ENCODE peak calls at places on chromosome 20, in five cellular contexts. B is PC-9, C is PC-3, M is neural progenitor cell, X is MM.1S. T is an unnamed sample. For H3F3A, the result is how much of the 10 kb centered on the place peaks cover.

GRCh38 chr20:17958326-17959256 is 10.0 kb downstream of the SNX5 start:
- DNase-seq in B (no peak), C (peak), M (no peak), X (no peak), T (peak)

GRCh38 chr20:24612799-24613775 is 143.7 kb downstream of the SYNDIG1 start:
- DNase-seq in B (no peak), C (no peak), M (no peak), X (no peak), T (no peak)

GRCh38 chr20:48819813-48820648 is 7.8 kb downstream of the PREX1 start:
- DNase-seq in B (no peak), C (no peak), M (no peak), X (no peak), T (no peak)

GRCh38 chr20:25061103-25061799 is 3.3 kb upstream of the ACSS1 start:
- DNase-seq in B (no peak), C (no peak), M (no peak), X (no peak), T (no peak)

GRCh38 chr20:10316582-10316981 is 98.0 kb downstream of the SNAP25 start:
- DNase-seq in B (no peak), C (peak), M (no peak), X (peak), T (no peak)

GRCh38 chr20:57432874-57433491 is 41.8 kb downstream of the RBM38 start:
- DNase-seq in B (peak), C (peak), M (no peak), X (peak), T (peak)

GRCh38 chr20:1737134-1737533 is 79.6 kb upstream of the SIRPG start:
- DNase-seq in B (no peak), C (no peak), M (no peak), X (no peak), T (no peak)

GRCh38 chr20:23622839-23623343 is 14.9 kb downstream of the CST3 start:
- DNase-seq in B (peak), C (peak), M (no peak), X (no peak), T (peak)

GRCh38 chr20:11204926-11205768 is 531.3 kb upstream of the JAG1 start:
- DNase-seq in B (peak), C (peak), M (peak), X (peak), T (peak)

GRCh38 chr20:39885975-39886649 is 802.9 kb downstream of the MAFB start:
- DNase-seq in B (peak), C (peak), M (peak), X (peak), T (peak)

GRCh38 chr20:4441871-4442270 is 279.8 kb upstream of the PRND start:
- DNase-seq in B (no peak), C (no peak), M (no peak), X (no peak), T (no peak)

GRCh38 chr20:3749689-3750639 is 17.5 kb downstream of the HSPA12B start:
- DNase-seq in B (peak), C (no peak), M (peak), X (no peak), T (no peak)

GRCh38 chr20:51985013-51985415 is 182.7 kb upstream of the SALL4 start:
- DNase-seq in B (peak), C (peak), M (no peak), X (no peak), T (peak)

GRCh38 chr20:23289724-23290395 is 60.7 kb upstream of the NXT1 start:
- DNase-seq in B (no peak), C (no peak), M (no peak), X (no peak), T (no peak)

GRCh38 chr20:54221383-54221782 is 13.5 kb downstream of the PFDN4 start:
- DNase-seq in B (no peak), C (no peak), M (no peak), X (peak), T (no peak)

GRCh38 chr20:3687655-3688054 is 5.8 kb upstream of the ADAM33 start:
- DNase-seq in B (no peak), C (peak), M (peak), X (no peak), T (peak)

GRCh38 chr20:11041396-11041795 is 367.6 kb upstream of the JAG1 start:
- DNase-seq in B (no peak), C (peak), M (no peak), X (no peak), T (peak)

GRCh38 chr20:905396-905961 is 10.7 kb downstream of the ANGPT4 start:
- DNase-seq in B (no peak), C (no peak), M (no peak), X (no peak), T (no peak)

GRCh38 chr20:35743693-35744491 is 1.8 kb upstream of the RBM39 start:
- DNase-seq in B (no peak), C (no peak), M (no peak), X (peak), T (no peak)

GRCh38 chr20:3390759-3391500 is 16.5 kb downstream of the DNAAF9 start:
- DNase-seq in B (no peak), C (no peak), M (no peak), X (no peak), T (no peak)

GRCh38 chr20:6599876-6600275 is 167.6 kb upstream of the BMP2 start:
- DNase-seq in B (no peak), C (peak), M (no peak), X (no peak), T (peak)

GRCh38 chr20:24696396-24696795 is 227.0 kb downstream of the SYNDIG1 start:
- DNase-seq in B (no peak), C (no peak), M (no peak), X (no peak), T (no peak)

GRCh38 chr20:24840121-24840713 is 108.9 kb upstream of the CST7 start:
- DNase-seq in B (no peak), C (no peak), M (no peak), X (no peak), T (peak)

GRCh38 chr20:1456300-1456699 is 10.3 kb downstream of the NSFL1C start:
- DNase-seq in B (no peak), C (no peak), M (no peak), X (no peak), T (peak)

GRCh38 chr20:10347066-10347465 is 87.0 kb downstream of the MKKS start:
- DNase-seq in B (no peak), C (no peak), M (no peak), X (no peak), T (no peak)

GRCh38 chr20:62768234-62768814 is 27.9 kb upstream of the MRGBP start:
- DNase-seq in B (no peak), C (no peak), M (peak), X (no peak), T (no peak)

GRCh38 chr20:2135018-2135417 is 33.4 kb downstream of the STK35 start:
- DNase-seq in B (no peak), C (no peak), M (no peak), X (no peak), T (peak)

GRCh38 chr20:11452326-11452725 is 465.4 kb upstream of the BTBD3 start:
- DNase-seq in B (no peak), C (peak), M (no peak), X (no peak), T (peak)

GRCh38 chr20:5220334-5221077 is 93.7 kb downstream of the CDS2 start:
- DNase-seq in B (no peak), C (no peak), M (no peak), X (no peak), T (no peak)

GRCh38 chr20:56829788-56830385 is 200.8 kb downstream of the TFAP2C start:
- DNase-seq in B (no peak), C (peak), M (no peak), X (no peak), T (no peak)

DNA sequence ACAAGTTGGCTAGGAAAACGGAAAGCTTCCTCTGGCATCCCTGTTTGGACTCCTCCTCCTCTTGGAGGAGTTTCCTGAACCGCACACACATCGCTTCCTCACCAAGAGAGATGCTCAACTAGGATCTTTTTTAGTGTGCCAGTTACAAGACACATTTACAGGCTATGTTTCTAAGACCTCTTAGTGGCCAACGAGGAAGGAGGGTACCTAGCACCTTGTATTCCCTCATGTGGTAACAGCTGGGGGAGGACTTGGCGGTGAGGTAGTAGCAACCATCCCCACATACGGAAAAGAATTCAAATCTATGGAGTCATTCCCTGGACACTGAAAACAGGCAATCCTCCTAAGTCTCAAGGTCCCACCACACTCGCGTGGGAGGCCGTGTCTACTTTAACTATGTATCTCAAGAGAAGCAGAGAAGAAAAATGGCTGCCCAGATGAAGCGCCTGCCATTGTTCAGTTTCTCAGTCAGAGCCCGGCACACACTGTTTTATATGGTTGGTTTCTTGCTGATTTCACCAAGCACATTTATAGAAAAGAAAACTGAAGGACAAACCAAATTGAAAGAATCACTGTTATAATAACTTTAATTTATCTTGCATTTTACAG is 23.1 kb downstream of the EIF2S2 start:
- DNase-seq in B (no peak), C (no peak), M (no peak), X (no peak), T (no peak)
- H3F3A ChIP-seq in B (half or more), C (under half), M (under half), X (half or more), T (half or more)

DNA sequence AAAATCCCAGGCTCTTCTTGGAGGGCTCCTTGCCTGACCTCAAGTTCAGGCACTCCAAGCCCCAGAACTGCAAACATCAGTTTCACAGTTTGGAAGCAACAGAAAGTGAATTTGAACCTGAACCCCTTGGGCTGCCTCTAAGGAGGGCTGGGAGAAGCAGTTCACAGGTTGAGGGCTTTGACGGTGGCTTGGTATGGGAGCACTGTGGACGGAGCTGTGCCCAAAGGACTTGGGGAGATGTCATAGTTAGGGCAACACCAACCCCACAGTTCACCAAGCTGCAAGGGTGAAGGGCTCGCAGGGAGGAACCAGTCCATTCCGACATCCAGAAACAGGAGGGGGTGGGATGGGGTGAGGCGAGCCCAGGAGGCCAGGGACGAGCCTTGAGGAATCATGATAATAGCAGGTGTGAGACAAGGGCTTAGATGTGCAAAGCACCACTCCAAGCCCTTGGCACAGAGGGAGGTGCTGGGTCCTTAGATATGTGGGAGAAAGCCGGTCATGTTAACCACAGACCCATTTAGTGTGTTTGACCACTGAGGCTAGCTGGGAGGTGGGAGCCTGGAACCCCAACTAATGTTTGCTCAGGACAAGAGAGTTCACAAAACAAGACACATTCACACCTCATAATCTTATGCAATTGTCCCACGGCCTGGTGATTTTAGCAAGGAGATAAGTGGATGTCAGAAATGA is 4.3 kb downstream of the CEBPB start:
- DNase-seq in B (no peak), C (no peak), M (no peak), X (no peak), T (no peak)
- H3K27ac ChIP-seq in B (peak), C (no peak), M (no peak), X (no peak), T (peak)

GRCh38 chr20:58853976-58854637 is 1.6 kb downstream of the GNAS start:
- DNase-seq in B (no peak), C (no peak), M (peak), X (no peak), T (no peak)
- TF ChIP-seq EZH2 in B (no peak), C (no peak), M (peak), X (no peak), T (no peak)

DNA sequence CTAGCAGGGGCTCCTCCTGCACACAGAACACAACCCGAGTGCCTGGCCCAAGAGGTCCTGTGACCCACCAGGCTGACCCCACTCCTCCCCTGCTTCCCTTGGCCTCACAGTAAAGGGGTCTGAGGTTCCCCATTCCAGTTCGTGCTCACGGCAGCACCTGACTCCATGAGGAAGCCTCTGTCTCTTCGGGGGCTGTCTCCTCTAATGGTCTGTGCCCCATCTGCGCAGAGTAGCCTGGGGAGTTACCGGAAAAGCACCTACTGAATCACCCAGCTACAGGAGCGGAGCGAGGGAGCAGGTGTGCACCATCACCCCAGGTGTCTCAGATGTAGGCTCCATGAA is 93.2 kb downstream of the ASXL1 start:
- DNase-seq in B (no peak), C (no peak), M (no peak), X (no peak), T (no peak)
- H3F3A ChIP-seq in B (under half), C (under half), M (under half), X (under half), T (under half)

GRCh38 chr20:38473353-38473795 is 731 bp downstream of the RALGAPB start:
- DNase-seq in B (no peak), C (peak), M (peak), X (peak), T (peak)
- H3K27ac ChIP-seq in B (peak), C (peak), M (no peak), X (no peak), T (peak)

GRCh38 chr20:21519136-21519584 is 5.3 kb upstream of the NKX2-2 start:
- DNase-seq in B (no peak), C (no peak), M (peak), X (no peak), T (no peak)
- TF ChIP-seq EZH2 in B (no peak), C (no peak), M (peak), X (no peak), T (no peak)